ENCODE peak calls at places on chromosome 1, in ten cellular contexts. V is iris pigment epithelial cell; B is cardiac muscle cell; U is effector CD4-positive, alpha-beta T cell; X is GM12892; C is Right ventricle myocardium superior; Q is HTR-8/SVneo; E is activated naive CD4-positive, alpha-beta T cell treated with Interleukin-2 at 50 U/mL for 16 hours; P is esophagus muscularis mucosa; W is colonic mucosa. G is an unnamed sample.

GRCh38 chr1:225691861-225692516 is 39.1 kb upstream of the ENAH start:
- DNase-seq in U (no peak), Q (peak), X (no peak), P (no peak), E (no peak), W (no peak), B (peak), V (peak), C (no peak), G (peak)

GRCh38 chr1:203325004-203325417 is 19.7 kb downstream of the BTG2 start:
- DNase-seq in C (no peak), E (peak), X (peak), B (no peak), V (no peak), U (peak), Q (no peak), W (no peak), P (no peak), G (peak)

GRCh38 chr1:150127868-150128267 is 21.8 kb upstream of the PLEKHO1 start:
- DNase-seq in Q (no peak), E (peak), W (no peak), U (no peak), V (no peak), X (no peak), B (no peak), P (no peak), C (no peak), G (no peak)

GRCh38 chr1:183694035-183694434 is 40.9 kb upstream of the APOBEC4 start:
- DNase-seq in P (no peak), U (no peak), E (no peak), W (no peak), Q (no peak), X (no peak), C (peak), B (peak), V (no peak), G (no peak)

GRCh38 chr1:224732367-224733006 is 116.4 kb downstream of the CNIH3 start:
- DNase-seq in B (no peak), C (no peak), X (no peak), U (no peak), V (no peak), E (no peak), W (no peak), P (no peak), Q (no peak), G (no peak)

GRCh38 chr1:66752000-66752592 is at the start of gene DYNLT5:
- DNase-seq in Q (peak), B (peak), U (no peak), W (peak), V (peak), X (no peak), E (no peak), C (peak), P (no peak), G (no peak)

GRCh38 chr1:94325379-94326302 is 88.3 kb upstream of the ARHGAP29 start:
- DNase-seq in X (no peak), W (no peak), P (no peak), U (no peak), B (peak), C (no peak), Q (peak), V (peak), E (no peak), G (peak)

GRCh38 chr1:59242345-59242744 is 54.5 kb upstream of the FGGY start:
- DNase-seq in U (no peak), V (no peak), C (no peak), Q (no peak), X (no peak), P (no peak), W (no peak), B (no peak), E (no peak), G (peak)

GRCh38 chr1:175683491-175684175 is 59.8 kb downstream of the TNR start:
- DNase-seq in V (no peak), U (no peak), W (no peak), P (no peak), E (no peak), C (no peak), X (no peak), Q (no peak), B (no peak), G (no peak)

GRCh38 chr1:157154940-157155514 is 16.8 kb upstream of the ETV3 start:
- DNase-seq in B (peak), P (no peak), E (no peak), U (no peak), V (peak), Q (no peak), W (peak), X (no peak), C (peak), G (peak)

GRCh38 chr1:51666463-51666862 is 49.6 kb downstream of the OSBPL9 start:
- DNase-seq in E (no peak), V (peak), P (no peak), B (peak), U (no peak), Q (no peak), C (no peak), X (no peak), W (no peak), G (no peak)

GRCh38 chr1:192867180-192867579 is 58.3 kb downstream of the RGS2 start:
- DNase-seq in C (no peak), E (no peak), U (no peak), V (no peak), B (no peak), X (no peak), W (no peak), P (no peak), Q (no peak), G (no peak)

GRCh38 chr1:99975569-99975968 is 5.8 kb downstream of the SLC35A3 start:
- DNase-seq in W (peak), U (no peak), C (no peak), X (no peak), B (no peak), E (no peak), P (no peak), Q (no peak), V (no peak), G (no peak)